ENCODE peak calls at places on chromosomes 13 and 19, in five cellular contexts. V, C, U, L and J are unnamed samples.

GRCh38 chr19:19822148-19822429 is 539 bp upstream of the ZNF506 start:
- DNase-seq in V (no peak), C (no peak), U (peak; percentile 33), L (no peak), J (no peak)

GRCh38 chr13:66780814-66781213 is 449.3 kb downstream of the PCDH9 start:
- DNase-seq in V (no peak), C (no peak), U (no peak), L (no peak), J (no peak)

GRCh38 chr13:40982772-40983171 is 36.3 kb downstream of the ELF1 start:
- DNase-seq in V (no peak), C (peak; percentile 52), U (no peak), L (peak; percentile 45), J (peak; percentile 33)

GRCh38 chr13:114026128-114026880 is 52.4 kb upstream of the C13orf46 start:
- DNase-seq in V (no peak), C (no peak), U (no peak), L (no peak), J (no peak)

GRCh38 chr13:52851153-52851962 is 2.9 kb upstream of the PCDH8 start:
- DNase-seq in V (no peak), C (no peak), U (no peak), L (no peak), J (peak; percentile 30)

GRCh38 chr19:58346961-58347929 is 6.0 kb downstream of the A1BG start:
- DNase-seq in V (peak; percentile 58), C (peak; percentile 18), U (peak; percentile 22), L (no peak), J (peak; percentile 59)

GRCh38 chr13:36124236-36124822 is 6.9 kb downstream of the DCLK1 start:
- DNase-seq in V (peak; percentile 24), C (no peak), U (peak; percentile 82), L (peak; percentile 80), J (peak; percentile 24)

GRCh38 chr13:111854403-111854802 is 212.5 kb upstream of the SOX1 start:
- DNase-seq in V (no peak), C (no peak), U (no peak), L (no peak), J (no peak)

GRCh38 chr13:23087884-23088283 is 92.9 kb upstream of the SGCG start:
- DNase-seq in V (no peak), C (no peak), U (no peak), L (peak; percentile 15), J (no peak)

GRCh38 chr19:54294539-54294938 is 13.6 kb upstream of the LILRB2 start:
- DNase-seq in V (no peak), C (no peak), U (no peak), L (no peak), J (no peak)

DNA sequence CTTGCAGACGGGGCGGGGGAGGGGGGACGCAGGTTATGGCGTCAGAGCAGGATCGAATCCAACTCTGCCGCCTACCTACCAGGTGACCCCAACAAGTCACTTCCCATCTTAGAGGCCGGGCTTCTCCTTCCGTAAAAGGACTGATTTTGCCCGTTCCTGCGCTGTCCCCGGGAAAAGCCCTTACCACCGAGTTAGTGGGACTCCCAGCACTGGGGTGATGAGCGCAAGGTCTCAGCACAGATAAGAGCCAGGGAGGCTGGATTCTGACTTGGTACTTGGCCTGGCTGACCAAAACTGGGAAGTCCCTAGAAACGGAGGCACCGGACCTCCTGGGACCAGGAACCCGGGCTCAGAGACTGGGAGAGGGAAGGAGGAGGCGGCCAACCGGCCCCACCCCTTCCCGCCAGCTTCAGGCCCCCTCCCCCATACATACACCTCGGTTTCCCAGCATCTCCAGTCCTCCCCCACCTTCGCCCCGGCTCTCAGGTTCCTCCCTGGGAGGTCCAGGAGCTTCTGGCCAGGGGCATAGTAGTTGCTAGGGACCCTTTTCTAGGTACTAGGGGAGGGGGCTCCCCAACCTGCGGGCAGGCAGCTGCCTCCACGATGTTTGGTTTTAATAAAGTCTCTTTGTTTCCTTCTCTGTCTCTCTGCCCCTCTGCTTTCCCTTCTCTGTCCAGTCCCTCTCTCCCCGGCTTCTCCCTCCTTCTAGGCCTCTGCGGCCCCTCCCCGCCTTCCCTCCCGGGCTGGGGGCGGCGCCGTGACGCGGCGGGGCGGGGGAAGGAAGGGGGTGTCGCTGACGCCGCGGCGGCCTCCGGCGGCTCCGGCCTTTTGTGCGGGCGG is at the start of gene GRAMD1A:
- DNase-seq in V (peak; percentile 91), C (peak; percentile 88), U (peak; percentile 92), L (peak; percentile 89), J (peak; percentile 92)
- TF ChIP-seq POLR2A in V (peak; percentile 14), C (peak; percentile 82), U (peak; percentile 87), L (peak; percentile 89), J (peak; percentile 1)

DNA sequence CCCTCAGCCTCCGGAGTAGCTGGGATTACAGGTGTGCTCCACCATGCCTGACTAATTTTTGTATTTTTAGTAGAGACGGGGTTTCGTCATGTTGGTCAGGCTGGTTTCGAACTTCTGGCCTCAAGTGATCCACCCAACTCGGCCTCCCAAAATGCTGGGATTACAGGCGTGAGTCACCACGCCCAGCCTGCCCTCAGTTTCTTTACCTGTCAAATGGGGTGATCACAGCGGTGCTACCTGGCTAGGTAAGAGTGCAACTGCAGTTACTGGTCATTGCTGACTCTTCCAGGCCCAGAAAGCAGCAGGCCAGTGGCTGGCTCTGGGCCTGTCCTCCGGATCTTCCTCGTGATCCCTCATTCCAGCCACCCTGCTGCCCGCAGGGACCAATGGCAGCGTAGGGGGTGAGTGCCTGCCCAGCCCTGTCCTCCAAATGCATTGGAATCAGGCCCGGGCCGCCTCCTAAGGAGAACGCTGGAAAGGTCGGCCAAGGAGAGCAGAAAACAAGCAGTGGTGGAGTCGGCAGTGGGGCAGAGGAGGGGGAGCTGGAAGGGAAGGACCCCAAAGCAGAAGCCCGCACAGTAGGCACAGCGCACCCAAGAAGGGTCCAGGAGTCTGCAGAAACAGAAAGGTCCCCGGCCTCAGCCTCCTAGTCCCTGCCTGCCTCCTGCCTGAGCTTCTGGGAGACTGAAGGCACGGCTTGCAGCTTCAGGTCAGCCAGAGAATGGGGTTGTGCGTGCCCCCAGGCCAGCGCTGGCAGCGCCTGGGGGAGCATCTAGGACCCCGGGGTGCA is 1.8 kb upstream of the SLC27A1 start:
- DNase-seq in V (peak; percentile 45), C (peak; percentile 72), U (peak; percentile 80), L (peak; percentile 96), J (peak; percentile 90)
- TF ChIP-seq POLR2A in V (no peak), C (peak; percentile 33), U (no peak), L (peak; percentile 94), J (peak; percentile 30)

GRCh38 chr19:41219924-41220567 is 1.0 kb downstream of the AXL start:
- DNase-seq in V (peak; percentile 66), C (no peak), U (peak; percentile 58), L (peak; percentile 28), J (peak; percentile 76)

GRCh38 chr19:41221514-41222205 is 2.6 kb downstream of the AXL start:
- DNase-seq in V (no peak), C (no peak), U (no peak), L (no peak), J (no peak)

GRCh38 chr19:41217741-41218140 is 1.3 kb upstream of the AXL start:
- DNase-seq in V (no peak), C (no peak), U (no peak), L (no peak), J (no peak)

GRCh38 chr19:41218249-41218614 is 791 bp upstream of the AXL start:
- DNase-seq in V (no peak), C (no peak), U (no peak), L (no peak), J (no peak)

DNA sequence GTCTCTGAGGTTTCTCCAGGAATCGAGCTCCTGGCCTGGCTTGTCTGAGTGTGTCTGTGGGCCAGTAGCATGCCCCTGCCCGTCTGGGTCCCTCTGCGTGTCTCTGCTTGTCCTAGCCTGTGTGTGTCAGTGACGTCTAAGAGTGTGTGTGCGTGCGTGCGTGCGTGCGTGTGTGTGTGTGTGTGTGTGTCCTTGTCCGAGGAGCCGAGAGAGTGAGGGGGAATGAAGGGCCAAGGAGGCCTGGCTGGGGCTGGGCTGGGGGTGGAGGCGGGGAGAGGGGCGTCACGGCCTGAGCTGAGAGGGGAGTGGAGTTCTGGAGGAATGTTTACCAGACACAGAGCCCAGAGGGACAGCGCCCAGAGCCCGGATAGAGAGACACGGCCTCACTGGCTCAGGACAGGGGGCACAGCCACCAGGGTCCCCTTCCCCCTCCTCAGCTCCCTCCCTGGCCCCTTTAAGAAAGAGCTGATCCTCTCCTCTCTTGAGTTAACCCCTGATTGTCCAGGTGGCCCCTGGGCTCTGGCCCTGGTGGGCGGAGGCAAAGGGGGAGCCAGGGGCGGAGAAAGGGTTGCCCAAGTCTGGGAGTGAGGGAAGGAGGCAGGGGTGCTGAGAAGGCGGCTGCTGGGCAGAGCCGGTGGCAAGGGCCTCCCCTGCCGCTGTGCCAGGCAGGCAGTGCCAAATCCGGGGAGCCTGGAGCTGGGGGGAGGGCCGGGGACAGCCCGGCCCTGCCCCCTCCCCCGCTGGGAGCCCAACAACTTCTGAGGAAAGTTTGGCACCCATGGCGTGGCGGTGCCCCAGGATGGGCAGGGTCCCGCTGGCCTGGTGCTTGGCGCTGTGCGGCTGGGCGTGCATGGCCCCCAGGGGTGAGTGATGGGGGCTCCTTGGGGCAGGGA is at the start of gene AXL:
- DNase-seq in V (peak; percentile 84), C (peak; percentile 88), U (peak; percentile 84), L (peak; percentile 92), J (peak; percentile 86)
- TF ChIP-seq POLR2A in V (peak; percentile 69), C (peak; percentile 68), U (peak; percentile 38), L (peak; percentile 83), J (peak; percentile 52)

GRCh38 chr13:99063178-99063577 is 85.3 kb upstream of the DOCK9 start:
- DNase-seq in V (no peak), C (no peak), U (no peak), L (no peak), J (no peak)
- TF ChIP-seq POLR2A in V (no peak), C (no peak), U (no peak), L (no peak), J (no peak)

GRCh38 chr19:38304866-38305429 is 897 bp downstream of the C19orf33 start:
- DNase-seq in V (no peak), C (peak; percentile 72), U (no peak), L (peak; percentile 37), J (peak; percentile 43)
- TF ChIP-seq POLR2A in V (peak; percentile 24), C (peak; percentile 49), U (no peak), L (no peak), J (no peak)

GRCh38 chr13:108902557-108903155 is 273.2 kb downstream of the MYO16 start:
- DNase-seq in V (no peak), C (no peak), U (no peak), L (no peak), J (no peak)
- TF ChIP-seq POLR2A in V (no peak), C (no peak), U (no peak), L (no peak), J (no peak)